ENCODE peak calls at places on chromosomes 5 and 9, in ten cellular contexts. S is fibroblast of lung, X is OCI-LY7, A is endothelial cell of umbilical vein, K is PC-9, O is AG04450, L is stomach, C is astrocyte of the spinal cord, H is BJ, V is MM.1S. Z is an unnamed sample.

GRCh38 chr5:35771839-35772238 is 84.9 kb upstream of the IL7R start:
- DNase-seq in S (no peak), X (no peak), A (no peak), K (no peak), O (no peak), L (no peak), C (no peak), H (no peak), V (no peak), Z (no peak)

GRCh38 chr5:80098951-80099350 is 63.8 kb downstream of the THBS4 start:
- DNase-seq in S (no peak), X (no peak), A (no peak), K (no peak), O (no peak), L (no peak), C (no peak), H (no peak), V (no peak), Z (no peak)

GRCh38 chr5:124372457-124372856 is 374.0 kb downstream of the ZNF608 start:
- DNase-seq in S (no peak), X (no peak), A (no peak), K (no peak), O (no peak), L (no peak), C (no peak), H (no peak), V (no peak), Z (no peak)

GRCh38 chr9:126534431-126535186 is 79.1 kb upstream of the LMX1B start:
- DNase-seq in S (no peak), X (no peak), A (no peak), K (no peak), O (no peak), L (no peak), C (no peak), H (no peak), V (no peak), Z (no peak)

GRCh38 chr5:16931334-16932110 is 4.6 kb downstream of the MYO10 start:
- DNase-seq in S (peak; percentile 76), X (no peak), A (peak; percentile 55), K (no peak), O (no peak), L (peak; percentile 84), C (peak; percentile 41), H (no peak), V (no peak), Z (no peak)

GRCh38 chr9:128271512-128271911 is 4.3 kb downstream of the GOLGA2 start:
- DNase-seq in S (no peak), X (no peak), A (no peak), K (peak; percentile 45), O (no peak), L (no peak), C (no peak), H (no peak), V (no peak), Z (no peak)

GRCh38 chr5:79878721-79879336 is 112.2 kb downstream of the MTX3 start:
- DNase-seq in S (no peak), X (peak; percentile 55), A (no peak), K (no peak), O (no peak), L (no peak), C (no peak), H (no peak), V (no peak), Z (no peak)

GRCh38 chr5:172451771-172452197 is 2.5 kb downstream of the SH3PXD2B start:
- DNase-seq in S (peak; percentile 88), X (no peak), A (peak; percentile 78), K (peak; percentile 69), O (no peak), L (peak; percentile 21), C (peak; percentile 91), H (peak; percentile 55), V (no peak), Z (peak; percentile 72)

GRCh38 chr9:2469681-2470141 is 151.9 kb upstream of the VLDLR start:
- DNase-seq in S (peak; percentile 20), X (peak; percentile 14), A (peak; percentile 68), K (no peak), O (no peak), L (peak; percentile 31), C (peak; percentile 64), H (no peak), V (peak; percentile 51), Z (peak; percentile 11)

GRCh38 chr5:176748073-176748966 is 62.0 kb upstream of the UNC5A start:
- DNase-seq in S (no peak), X (no peak), A (no peak), K (no peak), O (no peak), L (no peak), C (no peak), H (no peak), V (no peak), Z (no peak)

GRCh38 chr9:93680445-93681315 is 104.3 kb downstream of the PHF2 start:
- DNase-seq in S (no peak), X (no peak), A (no peak), K (no peak), O (no peak), L (peak; percentile 25), C (no peak), H (no peak), V (no peak), Z (no peak)

GRCh38 chr5:116771466-116772151 is 197.0 kb upstream of the SEMA6A start:
- DNase-seq in S (no peak), X (no peak), A (no peak), K (no peak), O (no peak), L (no peak), C (no peak), H (no peak), V (no peak), Z (no peak)

GRCh38 chr5:171801-172331 is 19.4 kb upstream of the LRRC14B start:
- DNase-seq in S (no peak), X (no peak), A (no peak), K (no peak), O (no peak), L (no peak), C (no peak), H (no peak), V (no peak), Z (no peak)

GRCh38 chr9:81445331-81445921 is 243.9 kb downstream of the TLE1 start:
- DNase-seq in S (no peak), X (no peak), A (no peak), K (no peak), O (no peak), L (no peak), C (no peak), H (no peak), V (no peak), Z (no peak)

GRCh38 chr5:22258139-22258538 is 595.0 kb downstream of the CDH12 start:
- DNase-seq in S (no peak), X (no peak), A (no peak), K (no peak), O (no peak), L (no peak), C (no peak), H (no peak), V (no peak), Z (no peak)

GRCh38 chr9:97307091-97307490 is 368 bp upstream of the CCDC180 start:
- DNase-seq in S (peak; percentile 70), X (no peak), A (peak; percentile 66), K (peak; percentile 49), O (peak; percentile 41), L (peak; percentile 68), C (peak; percentile 79), H (no peak), V (no peak), Z (peak; percentile 36)

GRCh38 chr5:169121631-169122420 is 179.1 kb downstream of the SLIT3 start:
- DNase-seq in S (peak; percentile 36), X (no peak), A (no peak), K (no peak), O (no peak), L (no peak), C (no peak), H (peak; percentile 76), V (no peak), Z (no peak)

GRCh38 chr5:150481972-150482406 is 25.9 kb upstream of the NDST1 start:
- DNase-seq in S (no peak), X (no peak), A (no peak), K (no peak), O (no peak), L (no peak), C (no peak), H (no peak), V (no peak), Z (no peak)

GRCh38 chr9:27703591-27703990 is 130.3 kb upstream of the C9orf72 start:
- DNase-seq in S (no peak), X (no peak), A (no peak), K (no peak), O (no peak), L (no peak), C (no peak), H (no peak), V (no peak), Z (no peak)

GRCh38 chr9:98974994-98975712 is 31.4 kb downstream of the COL15A1 start:
- DNase-seq in S (peak; percentile 62), X (peak; percentile 47), A (peak; percentile 58), K (peak; percentile 64), O (peak; percentile 34), L (peak; percentile 93), C (peak; percentile 75), H (no peak), V (peak; percentile 72), Z (no peak)
- H3K4me3 ChIP-seq in S (peak overlapping the region; percentile 22), X (no peak overlapping the region), A (no peak overlapping the region), K (peak overlapping the region; percentile 29), O (peak overlapping the region; percentile 48), L (peak overlapping the region; percentile 31), C (peak overlapping the region; percentile 18), H (no peak overlapping the region), V (peak overlapping the region; percentile 20), Z (peak overlapping the region; percentile 30)

DNA sequence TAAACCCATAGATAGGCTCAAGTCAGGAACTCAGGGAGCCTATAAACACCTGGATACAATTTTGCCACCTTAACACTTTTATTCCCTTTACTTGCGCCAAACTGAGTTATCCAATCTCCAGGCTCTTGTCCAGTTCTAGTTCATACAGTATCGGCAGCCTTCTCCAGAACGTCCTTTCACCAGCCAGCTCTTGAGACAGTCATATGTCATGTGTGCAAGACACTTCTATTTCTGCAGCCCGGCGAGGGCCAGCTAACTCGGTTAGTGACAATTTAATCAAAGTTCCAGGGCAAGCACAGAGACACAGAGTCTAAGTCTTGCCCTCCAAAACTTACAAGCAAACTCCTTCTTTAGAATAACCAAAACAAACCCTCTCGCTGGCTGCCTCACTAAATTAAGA is 12.9 kb downstream of the ABCA1 start:
- DNase-seq in S (no peak), X (no peak), A (no peak), K (no peak), O (no peak), L (no peak), C (no peak), H (no peak), V (no peak), Z (no peak)
- H3K4me3 ChIP-seq in S (no peak overlapping the region), X (no peak overlapping the region), A (no peak overlapping the region), K (no peak overlapping the region), O (no peak overlapping the region), L (no peak overlapping the region), C (no peak overlapping the region), H (no peak overlapping the region), V (no peak overlapping the region), Z (no peak overlapping the region)

GRCh38 chr5:77957516-77957915 is 181.4 kb upstream of the TBCA start:
- DNase-seq in S (no peak), X (no peak), A (no peak), K (no peak), O (no peak), L (no peak), C (no peak), H (no peak), V (no peak), Z (no peak)
- H3K4me3 ChIP-seq in S (no peak overlapping the region), X (no peak overlapping the region), A (no peak overlapping the region), K (no peak overlapping the region), O (no peak overlapping the region), L (peak overlapping the region; percentile 19), C (no peak overlapping the region), H (no peak overlapping the region), V (no peak overlapping the region), Z (no peak overlapping the region)

GRCh38 chr5:167921796-167922195 is 369.6 kb upstream of the WWC1 start:
- DNase-seq in S (no peak), X (no peak), A (no peak), K (no peak), O (no peak), L (no peak), C (no peak), H (no peak), V (no peak), Z (no peak)
- H3K4me3 ChIP-seq in S (no peak overlapping the region), X (no peak overlapping the region), A (no peak overlapping the region), K (no peak overlapping the region), O (no peak overlapping the region), L (no peak overlapping the region), C (no peak overlapping the region), H (no peak overlapping the region), V (no peak overlapping the region), Z (no peak overlapping the region)